ENCODE peak calls at places on chromosomes 7 and 10, in nine cellular contexts. One of them, this sample, is unnamed.

GRCh38 chr10:78960316-78960800 is 108.4 kb upstream of the ZMIZ1 start:
- DNase-seq in fibroblast of mammary gland: peak
- DNase-seq in fibroblast of lung: peak
- DNase-seq in astrocyte of the spinal cord: peak
- DNase-seq in heart right ventricle: peak
- DNase-seq in Panc1: no peak
- DNase-seq in astrocyte: peak
- DNase-seq in transverse colon: peak
- DNase-seq in colonic mucosa: peak
- DNase-seq in this sample: peak

GRCh38 chr7:106947244-106947728 is 82.2 kb downstream of the PIK3CG start:
- DNase-seq in Panc1: peak
- DNase-seq in fibroblast of lung: peak
- DNase-seq in transverse colon: peak
- DNase-seq in heart right ventricle: peak
- DNase-seq in astrocyte of the spinal cord: peak
- DNase-seq in colonic mucosa: peak
- DNase-seq in fibroblast of mammary gland: peak
- DNase-seq in astrocyte: peak
- DNase-seq in this sample: peak

GRCh38 chr7:47100815-47101435 is 481.0 kb downstream of the TNS3 start:
- DNase-seq in transverse colon: peak
- DNase-seq in astrocyte of the spinal cord: peak
- DNase-seq in fibroblast of mammary gland: peak
- DNase-seq in fibroblast of lung: peak
- DNase-seq in heart right ventricle: peak
- DNase-seq in colonic mucosa: peak
- DNase-seq in astrocyte: no peak
- DNase-seq in Panc1: peak
- DNase-seq in this sample: no peak

GRCh38 chr7:158244873-158245723 is 342.5 kb downstream of the PTPRN2 start:
- DNase-seq in astrocyte: no peak
- DNase-seq in transverse colon: no peak
- DNase-seq in heart right ventricle: no peak
- DNase-seq in fibroblast of mammary gland: no peak
- DNase-seq in fibroblast of lung: no peak
- DNase-seq in astrocyte of the spinal cord: no peak
- DNase-seq in Panc1: no peak
- DNase-seq in colonic mucosa: no peak
- DNase-seq in this sample: no peak

GRCh38 chr10:109592391-109592790 is 330.9 kb downstream of the XPNPEP1 start:
- DNase-seq in fibroblast of mammary gland: no peak
- DNase-seq in colonic mucosa: no peak
- DNase-seq in astrocyte: no peak
- DNase-seq in astrocyte of the spinal cord: no peak
- DNase-seq in fibroblast of lung: no peak
- DNase-seq in heart right ventricle: no peak
- DNase-seq in Panc1: no peak
- DNase-seq in transverse colon: no peak
- DNase-seq in this sample: no peak

GRCh38 chr7:18895456-18895855 is 222.0 kb downstream of the TWIST1 start:
- DNase-seq in Panc1: peak
- DNase-seq in transverse colon: no peak
- DNase-seq in fibroblast of lung: peak
- DNase-seq in astrocyte: peak
- DNase-seq in fibroblast of mammary gland: peak
- DNase-seq in colonic mucosa: no peak
- DNase-seq in astrocyte of the spinal cord: peak
- DNase-seq in heart right ventricle: no peak
- DNase-seq in this sample: peak

GRCh38 chr7:156892086-156892800 is 740 bp downstream of the LMBR1 start:
- DNase-seq in Panc1: no peak
- DNase-seq in colonic mucosa: peak
- DNase-seq in astrocyte of the spinal cord: no peak
- DNase-seq in transverse colon: peak
- DNase-seq in fibroblast of mammary gland: no peak
- DNase-seq in heart right ventricle: peak
- DNase-seq in fibroblast of lung: no peak
- DNase-seq in astrocyte: no peak
- DNase-seq in this sample: no peak

GRCh38 chr7:1271046-1271445 is 38.4 kb downstream of the UNCX start:
- DNase-seq in heart right ventricle: no peak
- DNase-seq in fibroblast of mammary gland: no peak
- DNase-seq in colonic mucosa: no peak
- DNase-seq in astrocyte of the spinal cord: no peak
- DNase-seq in astrocyte: no peak
- DNase-seq in Panc1: no peak
- DNase-seq in transverse colon: no peak
- DNase-seq in fibroblast of lung: no peak
- DNase-seq in this sample: no peak

GRCh38 chr7:39130740-39131538 is 153.2 kb downstream of the POU6F2 start:
- DNase-seq in colonic mucosa: no peak
- DNase-seq in fibroblast of lung: no peak
- DNase-seq in transverse colon: no peak
- DNase-seq in astrocyte of the spinal cord: no peak
- DNase-seq in fibroblast of mammary gland: no peak
- DNase-seq in Panc1: no peak
- DNase-seq in heart right ventricle: no peak
- DNase-seq in astrocyte: no peak
- DNase-seq in this sample: no peak

GRCh38 chr10:107718868-107719267 is 554.4 kb upstream of the SORCS1 start:
- DNase-seq in Panc1: no peak
- DNase-seq in heart right ventricle: no peak
- DNase-seq in astrocyte of the spinal cord: no peak
- DNase-seq in astrocyte: peak
- DNase-seq in transverse colon: no peak
- DNase-seq in fibroblast of lung: peak
- DNase-seq in colonic mucosa: no peak
- DNase-seq in fibroblast of mammary gland: no peak
- DNase-seq in this sample: peak

GRCh38 chr10:126673565-126673964 is 3.1 kb upstream of the C10orf90 start:
- DNase-seq in fibroblast of mammary gland: no peak
- DNase-seq in Panc1: no peak
- DNase-seq in transverse colon: no peak
- DNase-seq in fibroblast of lung: no peak
- DNase-seq in heart right ventricle: no peak
- DNase-seq in astrocyte of the spinal cord: no peak
- DNase-seq in colonic mucosa: no peak
- DNase-seq in astrocyte: no peak
- DNase-seq in this sample: no peak

DNA sequence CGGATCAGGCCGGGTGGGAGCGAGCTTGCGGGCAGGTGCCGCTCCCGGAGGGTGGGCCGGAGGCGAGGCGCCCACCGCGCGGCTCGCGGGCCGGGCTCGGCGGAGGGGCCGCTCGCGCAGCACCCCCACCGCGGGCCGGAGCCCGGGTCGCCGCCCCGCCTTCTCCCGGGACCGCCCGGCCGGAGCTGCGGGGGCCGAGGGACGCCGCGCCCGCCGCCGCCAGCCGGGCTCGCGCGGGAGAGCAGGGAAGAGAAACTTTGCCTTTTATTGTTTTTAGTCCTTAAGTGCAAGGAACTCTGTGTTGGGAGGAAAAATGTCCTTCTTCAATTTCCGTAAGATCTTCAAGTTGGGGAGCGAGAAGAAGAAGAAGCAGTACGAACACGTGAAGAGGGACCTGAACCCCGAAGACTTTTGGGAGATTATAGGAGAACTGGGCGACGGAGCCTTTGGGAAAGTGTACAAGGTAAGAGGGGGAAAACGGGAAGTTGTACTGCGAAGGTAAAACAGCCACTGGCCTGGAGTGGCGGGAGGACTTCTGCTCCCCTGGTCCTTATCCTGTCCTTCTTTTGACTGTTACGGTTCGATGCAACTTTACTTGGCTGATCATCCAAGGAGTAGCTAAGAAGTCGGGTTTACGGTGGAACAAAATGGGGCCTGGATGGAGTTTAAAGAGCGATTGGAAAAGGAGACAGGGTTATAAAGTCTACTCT is 648 bp downstream of the SLK start:
- DNase-seq in fibroblast of mammary gland: peak
- DNase-seq in Panc1: no peak
- DNase-seq in colonic mucosa: peak
- DNase-seq in heart right ventricle: peak
- DNase-seq in astrocyte: peak
- DNase-seq in transverse colon: peak
- DNase-seq in fibroblast of lung: peak
- DNase-seq in astrocyte of the spinal cord: peak
- DNase-seq in this sample: no peak
- H3K4me3 ChIP-seq in fibroblast of mammary gland: peak
- H3K4me3 ChIP-seq in Panc1: peak
- H3K4me3 ChIP-seq in colonic mucosa: peak
- H3K4me3 ChIP-seq in heart right ventricle: peak
- H3K4me3 ChIP-seq in astrocyte: peak
- H3K4me3 ChIP-seq in transverse colon: peak
- H3K4me3 ChIP-seq in fibroblast of lung: peak
- H3K4me3 ChIP-seq in astrocyte of the spinal cord: peak
- H3K4me3 ChIP-seq in this sample: peak

GRCh38 chr10:44731271-44731670 is 179.9 kb upstream of the TMEM72 start:
- DNase-seq in colonic mucosa: no peak
- DNase-seq in Panc1: no peak
- DNase-seq in fibroblast of mammary gland: no peak
- DNase-seq in heart right ventricle: no peak
- DNase-seq in astrocyte of the spinal cord: no peak
- DNase-seq in transverse colon: no peak
- DNase-seq in fibroblast of lung: no peak
- DNase-seq in astrocyte: no peak
- DNase-seq in this sample: no peak

GRCh38 chr10:44733743-44734488 is 177.2 kb upstream of the TMEM72 start:
- DNase-seq in fibroblast of lung: peak
- DNase-seq in heart right ventricle: no peak
- DNase-seq in fibroblast of mammary gland: peak
- DNase-seq in Panc1: no peak
- DNase-seq in astrocyte: peak
- DNase-seq in colonic mucosa: no peak
- DNase-seq in transverse colon: no peak
- DNase-seq in astrocyte of the spinal cord: no peak
- DNase-seq in this sample: no peak
- TF ChIP-seq CTCF in fibroblast of lung: peak
- TF ChIP-seq CTCF in heart right ventricle: peak
- TF ChIP-seq CTCF in fibroblast of mammary gland: peak
- TF ChIP-seq CTCF in Panc1: no peak
- TF ChIP-seq CTCF in astrocyte: no peak
- TF ChIP-seq CTCF in colonic mucosa: no peak
- TF ChIP-seq CTCF in transverse colon: no peak
- TF ChIP-seq CTCF in astrocyte of the spinal cord: peak
- TF ChIP-seq CTCF in this sample: peak

GRCh38 chr10:72085166-72085565 is 3.2 kb downstream of the SPOCK2 start:
- DNase-seq in transverse colon: no peak
- DNase-seq in heart right ventricle: no peak
- DNase-seq in Panc1: no peak
- DNase-seq in fibroblast of mammary gland: no peak
- DNase-seq in astrocyte: no peak
- DNase-seq in astrocyte of the spinal cord: no peak
- DNase-seq in colonic mucosa: no peak
- DNase-seq in fibroblast of lung: no peak
- DNase-seq in this sample: peak

GRCh38 chr10:72081772-72082590 is 6.4 kb downstream of the SPOCK2 start:
- DNase-seq in Panc1: no peak
- DNase-seq in astrocyte of the spinal cord: no peak
- DNase-seq in colonic mucosa: peak
- DNase-seq in fibroblast of lung: no peak
- DNase-seq in astrocyte: no peak
- DNase-seq in heart right ventricle: no peak
- DNase-seq in transverse colon: peak
- DNase-seq in fibroblast of mammary gland: no peak
- DNase-seq in this sample: no peak

GRCh38 chr10:72083234-72084093 is 4.9 kb downstream of the SPOCK2 start:
- DNase-seq in Panc1: no peak
- DNase-seq in astrocyte of the spinal cord: no peak
- DNase-seq in transverse colon: no peak
- DNase-seq in astrocyte: no peak
- DNase-seq in fibroblast of lung: no peak
- DNase-seq in colonic mucosa: no peak
- DNase-seq in heart right ventricle: no peak
- DNase-seq in fibroblast of mammary gland: no peak
- DNase-seq in this sample: no peak

GRCh38 chr10:72085864-72086465 is 2.4 kb downstream of the SPOCK2 start:
- DNase-seq in fibroblast of mammary gland: no peak
- DNase-seq in fibroblast of lung: no peak
- DNase-seq in colonic mucosa: no peak
- DNase-seq in Panc1: no peak
- DNase-seq in transverse colon: no peak
- DNase-seq in heart right ventricle: no peak
- DNase-seq in astrocyte of the spinal cord: no peak
- DNase-seq in astrocyte: no peak
- DNase-seq in this sample: no peak

DNA sequence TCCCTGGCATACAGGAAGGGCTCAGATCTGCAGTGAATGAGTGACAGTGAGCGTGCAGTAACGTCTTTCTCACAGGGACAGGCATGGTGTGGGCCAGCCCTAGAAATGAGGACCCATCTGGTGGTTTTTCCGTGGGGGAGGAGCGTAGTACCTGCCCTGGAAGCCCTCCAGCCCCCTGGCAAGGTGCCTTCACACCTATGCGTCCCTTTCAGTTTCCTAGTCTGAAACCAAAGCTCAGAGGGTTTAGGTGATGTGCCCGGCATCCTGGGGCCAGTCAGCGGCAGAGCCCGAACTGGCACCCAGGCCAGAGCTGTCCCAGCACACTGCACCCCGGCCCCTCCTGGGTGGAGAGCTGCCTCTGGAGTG is 4.3 kb downstream of the SPOCK2 start:
- DNase-seq in Panc1: no peak
- DNase-seq in astrocyte of the spinal cord: no peak
- DNase-seq in fibroblast of mammary gland: no peak
- DNase-seq in heart right ventricle: no peak
- DNase-seq in transverse colon: no peak
- DNase-seq in fibroblast of lung: no peak
- DNase-seq in astrocyte: no peak
- DNase-seq in colonic mucosa: no peak
- DNase-seq in this sample: no peak
- H3K4me3 ChIP-seq in Panc1: no peak
- H3K4me3 ChIP-seq in astrocyte of the spinal cord: no peak
- H3K4me3 ChIP-seq in fibroblast of mammary gland: no peak
- H3K4me3 ChIP-seq in heart right ventricle: no peak
- H3K4me3 ChIP-seq in transverse colon: no peak
- H3K4me3 ChIP-seq in fibroblast of lung: no peak
- H3K4me3 ChIP-seq in astrocyte: no peak
- H3K4me3 ChIP-seq in colonic mucosa: no peak
- H3K4me3 ChIP-seq in this sample: no peak

GRCh38 chr10:123289432-123289831 is 135.2 kb downstream of the BUB3 start:
- DNase-seq in transverse colon: no peak
- DNase-seq in Panc1: no peak
- DNase-seq in colonic mucosa: no peak
- DNase-seq in astrocyte: no peak
- DNase-seq in astrocyte of the spinal cord: no peak
- DNase-seq in fibroblast of mammary gland: no peak
- DNase-seq in fibroblast of lung: no peak
- DNase-seq in heart right ventricle: no peak
- DNase-seq in this sample: no peak

GRCh38 chr10:123287594-123288247 is 133.5 kb downstream of the BUB3 start:
- DNase-seq in astrocyte: peak
- DNase-seq in transverse colon: no peak
- DNase-seq in heart right ventricle: no peak
- DNase-seq in fibroblast of mammary gland: peak
- DNase-seq in colonic mucosa: no peak
- DNase-seq in astrocyte of the spinal cord: peak
- DNase-seq in Panc1: peak
- DNase-seq in fibroblast of lung: peak
- DNase-seq in this sample: peak

GRCh38 chr10:123278445-123278844 is 124.2 kb downstream of the BUB3 start:
- DNase-seq in colonic mucosa: no peak
- DNase-seq in transverse colon: no peak
- DNase-seq in heart right ventricle: no peak
- DNase-seq in astrocyte: no peak
- DNase-seq in astrocyte of the spinal cord: no peak
- DNase-seq in fibroblast of mammary gland: no peak
- DNase-seq in fibroblast of lung: no peak
- DNase-seq in Panc1: no peak
- DNase-seq in this sample: no peak

GRCh38 chr10:123284022-123284421 is 129.8 kb downstream of the BUB3 start:
- DNase-seq in fibroblast of lung: no peak
- DNase-seq in colonic mucosa: no peak
- DNase-seq in Panc1: no peak
- DNase-seq in astrocyte: no peak
- DNase-seq in astrocyte of the spinal cord: no peak
- DNase-seq in heart right ventricle: no peak
- DNase-seq in transverse colon: no peak
- DNase-seq in fibroblast of mammary gland: no peak
- DNase-seq in this sample: no peak
- TF ChIP-seq CTCF in fibroblast of lung: no peak
- TF ChIP-seq CTCF in colonic mucosa: no peak
- TF ChIP-seq CTCF in Panc1: peak
- TF ChIP-seq CTCF in astrocyte: no peak
- TF ChIP-seq CTCF in astrocyte of the spinal cord: no peak
- TF ChIP-seq CTCF in heart right ventricle: no peak
- TF ChIP-seq CTCF in transverse colon: no peak
- TF ChIP-seq CTCF in fibroblast of mammary gland: peak
- TF ChIP-seq CTCF in this sample: peak

This sample was measured in retinal pigment epithelial cell.